ENCODE peak calls at places on chromosomes 6 and 20, in eight cellular contexts. A is ascending aorta; L is transverse colon; C is stomach; F is cardiac muscle cell; T is CD4-positive, CD25-positive, alpha-beta regulatory T cell; Q is lung; O is keratinocyte. R is an unnamed sample.

GRCh38 chr6:37725967-37726366 is 28.3 kb upstream of the MDGA1 start:
- DNase-seq in A (no peak), L (no peak), C (no peak), F (no peak), T (no peak), Q (no peak), O (peak; percentile 50), R (no peak)

GRCh38 chr6:33813246-33813904 is 9.6 kb upstream of the MLN start:
- DNase-seq in A (no peak), L (no peak), C (no peak), F (no peak), T (no peak), Q (no peak), O (no peak), R (no peak)

GRCh38 chr6:143680157-143680556 is 2.4 kb downstream of the PHACTR2 start:
- DNase-seq in A (no peak), L (no peak), C (no peak), F (no peak), T (no peak), Q (no peak), O (no peak), R (no peak)

GRCh38 chr6:129342243-129342642 is 367.7 kb downstream of the ARHGAP18 start:
- DNase-seq in A (no peak), L (no peak), C (no peak), F (peak; percentile 78), T (no peak), Q (no peak), O (no peak), R (no peak)

GRCh38 chr6:33731751-33732282 is 14.9 kb downstream of the IP6K3 start:
- DNase-seq in A (no peak), L (no peak), C (no peak), F (no peak), T (no peak), Q (no peak), O (no peak), R (no peak)

GRCh38 chr6:99588618-99589289 is 17.9 kb upstream of the PRDM13 start:
- DNase-seq in A (no peak), L (peak; percentile 78), C (peak; percentile 81), F (peak; percentile 69), T (no peak), Q (peak; percentile 66), O (no peak), R (no peak)

GRCh38 chr6:109081516-109081915 is 13.1 kb downstream of the SESN1 start:
- DNase-seq in A (no peak), L (no peak), C (no peak), F (no peak), T (no peak), Q (no peak), O (no peak), R (no peak)

GRCh38 chr6:22892452-22892851 is 323.1 kb downstream of the HDGFL1 start:
- DNase-seq in A (no peak), L (no peak), C (no peak), F (peak; percentile 96), T (no peak), Q (no peak), O (peak; percentile 83), R (no peak)

GRCh38 chr6:41073968-41074691 is 1.4 kb downstream of the NFYA start:
- DNase-seq in A (no peak), L (no peak), C (no peak), F (peak; percentile 33), T (no peak), Q (no peak), O (no peak), R (no peak)

GRCh38 chr6:124203812-124204167 is 400.1 kb downstream of the NKAIN2 start:
- DNase-seq in A (no peak), L (no peak), C (no peak), F (peak; percentile 26), T (no peak), Q (no peak), O (no peak), R (no peak)

GRCh38 chr20:57475388-57476072 is 49.4 kb downstream of the CTCFL start:
- DNase-seq in A (no peak), L (no peak), C (no peak), F (no peak), T (no peak), Q (no peak), O (no peak), R (no peak)

GRCh38 chr6:130574146-130574545 is 208.3 kb downstream of the TMEM200A start:
- DNase-seq in A (no peak), L (no peak), C (no peak), F (peak; percentile 22), T (no peak), Q (no peak), O (no peak), R (no peak)

DNA sequence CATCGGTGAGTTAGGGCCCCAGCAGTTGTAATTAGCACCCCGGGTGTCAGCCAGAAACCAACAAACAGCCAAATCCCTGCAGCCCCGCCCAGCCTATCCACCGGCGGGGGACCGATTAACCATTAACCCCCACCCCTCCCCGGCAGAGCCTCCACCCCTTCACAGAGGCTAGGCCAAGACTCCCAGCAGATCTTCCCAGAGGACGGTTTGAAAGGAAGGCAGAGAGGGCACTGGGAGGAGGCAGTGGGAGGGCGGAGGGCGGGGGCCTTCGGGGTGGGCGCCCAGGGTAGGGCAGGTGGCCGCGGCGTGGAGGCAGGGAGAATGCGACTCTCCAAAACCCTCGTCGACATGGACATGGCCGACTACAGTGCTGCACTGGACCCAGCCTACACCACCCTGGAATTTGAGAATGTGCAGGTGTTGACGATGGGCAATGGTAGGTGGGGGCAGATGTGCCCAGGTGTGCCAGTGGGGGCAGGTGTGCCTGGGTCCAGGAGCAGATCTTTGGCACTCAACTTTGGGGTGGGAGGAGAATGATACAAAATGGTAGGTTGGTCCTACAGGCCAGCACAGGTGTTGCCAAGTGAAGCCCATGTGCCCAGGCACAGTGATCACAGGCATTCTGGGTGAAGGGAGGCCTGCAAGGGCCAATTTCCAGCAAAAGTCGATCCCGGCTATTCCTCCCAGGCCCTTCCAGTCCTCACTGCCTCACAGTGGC is 45.7 kb downstream of the HNF4A start:
- DNase-seq in A (no peak), L (peak; percentile 86), C (no peak), F (no peak), T (no peak), Q (no peak), O (no peak), R (no peak)
- H3K27ac ChIP-seq in A (no peak overlapping the region), L (peak overlapping the region; percentile 68), C (peak overlapping the region; percentile 22), F (no peak overlapping the region), T (no peak overlapping the region), Q (no peak overlapping the region), O (no peak overlapping the region), R (no peak overlapping the region)

GRCh38 chr20:59137532-59137931 is 26.1 kb upstream of the ZNF831 start:
- DNase-seq in A (no peak), L (peak; percentile 91), C (no peak), F (no peak), T (no peak), Q (no peak), O (no peak), R (no peak)
- H3K27ac ChIP-seq in A (no peak overlapping the region), L (peak overlapping the region; percentile 22), C (no peak overlapping the region), F (no peak overlapping the region), T (no peak overlapping the region), Q (no peak overlapping the region), O (no peak overlapping the region), R (no peak overlapping the region)

GRCh38 chr6:31896856-31897611 is 464 bp downstream of the EHMT2 start:
- DNase-seq in A (no peak), L (no peak), C (no peak), F (no peak), T (peak; percentile 23), Q (no peak), O (no peak), R (no peak)

GRCh38 chr6:31889331-31889972 is 8.0 kb downstream of the EHMT2 start:
- DNase-seq in A (no peak), L (no peak), C (no peak), F (no peak), T (no peak), Q (no peak), O (no peak), R (no peak)

GRCh38 chr6:31888281-31889258 is 8.9 kb downstream of the EHMT2 start:
- DNase-seq in A (no peak), L (peak; percentile 56), C (peak; percentile 51), F (no peak), T (peak; percentile 38), Q (no peak), O (no peak), R (no peak)

GRCh38 chr6:31896493-31896855 is 1.0 kb downstream of the EHMT2 start:
- DNase-seq in A (no peak), L (no peak), C (no peak), F (no peak), T (no peak), Q (no peak), O (no peak), R (no peak)

DNA sequence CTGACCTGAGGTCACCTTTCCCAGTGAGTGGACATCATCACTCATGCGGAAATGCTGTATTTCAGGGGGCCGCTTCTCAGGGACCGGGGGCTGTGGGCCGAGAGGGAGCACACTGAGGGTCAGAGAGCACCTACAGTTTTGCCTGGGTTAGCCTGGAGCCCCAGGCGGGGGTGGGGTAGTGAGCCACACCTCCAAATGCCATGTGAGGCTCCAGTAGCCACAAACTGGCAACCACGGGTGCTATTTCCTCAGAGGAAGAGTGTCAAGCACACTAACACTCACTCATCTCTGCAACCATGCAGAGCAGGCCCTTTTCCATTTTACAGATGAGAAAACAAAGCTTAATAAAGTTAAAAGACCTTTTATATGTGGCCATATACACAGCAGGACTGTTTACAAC is 4.7 kb downstream of the EHMT2 start:
- DNase-seq in A (no peak), L (no peak), C (no peak), F (no peak), T (no peak), Q (no peak), O (no peak), R (no peak)
- H3K27ac ChIP-seq in A (no peak overlapping the region), L (no peak overlapping the region), C (no peak overlapping the region), F (no peak overlapping the region), T (no peak overlapping the region), Q (no peak overlapping the region), O (no peak overlapping the region), R (no peak overlapping the region)

GRCh38 chr6:14189122-14189521 is 71.5 kb downstream of the CD83 start:
- DNase-seq in A (no peak), L (no peak), C (no peak), F (no peak), T (no peak), Q (no peak), O (no peak), R (no peak)
- H3K27ac ChIP-seq in A (no peak overlapping the region), L (no peak overlapping the region), C (no peak overlapping the region), F (no peak overlapping the region), T (no peak overlapping the region), Q (no peak overlapping the region), O (no peak overlapping the region), R (no peak overlapping the region)

DNA sequence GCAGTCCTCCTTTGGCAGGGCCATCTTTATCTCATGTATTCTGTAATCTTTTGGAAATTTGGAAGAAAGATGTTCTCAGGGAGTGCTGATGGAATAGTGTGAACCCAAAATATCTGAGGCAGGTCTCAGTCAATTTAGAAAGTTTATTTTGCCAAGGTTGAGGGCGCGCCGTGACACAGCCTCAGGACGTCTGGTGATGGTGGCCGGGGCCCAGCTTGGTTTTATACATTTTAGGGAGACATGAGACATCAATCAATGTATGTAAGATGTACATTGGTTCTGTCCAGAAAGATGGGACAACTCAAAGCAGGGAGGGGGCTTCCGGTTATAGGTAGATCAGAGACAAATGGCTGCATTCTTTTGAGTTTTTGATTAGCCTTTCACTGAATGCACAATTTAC is 89.8 kb downstream of the ERMARD start:
- DNase-seq in A (no peak), L (no peak), C (peak; percentile 16), F (no peak), T (no peak), Q (no peak), O (no peak), R (no peak)
- H3K27ac ChIP-seq in A (no peak overlapping the region), L (no peak overlapping the region), C (no peak overlapping the region), F (no peak overlapping the region), T (no peak overlapping the region), Q (no peak overlapping the region), O (no peak overlapping the region), R (no peak overlapping the region)